ENCODE peak calls at places on chromosomes 16 and 17, in five cellular contexts. T, R, J, S and L are unnamed samples.

GRCh38 chr16:79535130-79535529 is 65.4 kb downstream of the MAF start:
- DNase-seq in T (no peak), R (no peak), J (no peak), S (no peak), L (no peak)

GRCh38 chr17:11278186-11278983 is 37.4 kb downstream of the SHISA6 start:
- DNase-seq in T (no peak), R (no peak), J (no peak), S (no peak), L (no peak)

GRCh38 chr17:35727635-35728034 is 3.8 kb upstream of the RASL10B start:
- DNase-seq in T (no peak), R (no peak), J (no peak), S (no peak), L (no peak)

GRCh38 chr17:29074488-29074887 is 31.5 kb downstream of the PIPOX start:
- DNase-seq in T (no peak), R (peak), J (no peak), S (peak), L (no peak)

GRCh38 chr17:5226940-5227878 is 7.5 kb downstream of the SCIMP start:
- DNase-seq in T (no peak), R (no peak), J (no peak), S (peak), L (no peak)

GRCh38 chr17:43393944-43394482 is 4.8 kb upstream of the ARL4D start:
- DNase-seq in T (peak), R (peak), J (peak), S (peak), L (peak)

GRCh38 chr16:21260870-21261791 is 17.0 kb downstream of the CRYM start:
- DNase-seq in T (no peak), R (no peak), J (peak), S (no peak), L (peak)

GRCh38 chr17:55426851-55427586 is 5.4 kb upstream of the MMD start:
- DNase-seq in T (no peak), R (no peak), J (peak), S (no peak), L (peak)

GRCh38 chr16:11078812-11079459 is 134.6 kb downstream of the CLEC16A start:
- DNase-seq in T (peak), R (no peak), J (peak), S (no peak), L (peak)

GRCh38 chr17:58046230-58047094 is 36.8 kb upstream of the DYNLL2 start:
- DNase-seq in T (no peak), R (peak), J (no peak), S (no peak), L (no peak)

GRCh38 chr17:50276588-50277356 is 2.5 kb downstream of the TMEM92 start:
- DNase-seq in T (no peak), R (no peak), J (no peak), S (no peak), L (no peak)

GRCh38 chr17:44198721-44199552 is 747 bp downstream of the ATXN7L3 start:
- DNase-seq in T (peak), R (peak), J (peak), S (peak), L (peak)

GRCh38 chr17:61809816-61810392 is 53.4 kb downstream of the BRIP1 start:
- DNase-seq in T (no peak), R (no peak), J (peak), S (no peak), L (peak)

GRCh38 chr17:18363021-18363941 is at the start of gene SHMT1:
- DNase-seq in T (peak), R (peak), J (peak), S (peak), L (peak)
- TF ChIP-seq CTCF in T (no peak), R (no peak), J (no peak), S (no peak), L (no peak)

GRCh38 chr16:85529489-85530369 is 83.4 kb upstream of the GSE1 start:
- DNase-seq in T (peak), R (no peak), J (no peak), S (no peak), L (no peak)
- TF ChIP-seq CTCF in T (no peak), R (no peak), J (no peak), S (no peak), L (no peak)

GRCh38 chr17:19317359-19318095 is 45.0 kb downstream of the B9D1 start:
- DNase-seq in T (no peak), R (peak), J (peak), S (no peak), L (peak)
- TF ChIP-seq CTCF in T (no peak), R (peak), J (peak), S (no peak), L (peak)

GRCh38 chr17:77281024-77281903 is 140.5 kb downstream of the SEC14L1 start:
- DNase-seq in T (peak), R (peak), J (peak), S (peak), L (peak)
- TF ChIP-seq CTCF in T (no peak), R (no peak), J (no peak), S (no peak), L (no peak)

DNA sequence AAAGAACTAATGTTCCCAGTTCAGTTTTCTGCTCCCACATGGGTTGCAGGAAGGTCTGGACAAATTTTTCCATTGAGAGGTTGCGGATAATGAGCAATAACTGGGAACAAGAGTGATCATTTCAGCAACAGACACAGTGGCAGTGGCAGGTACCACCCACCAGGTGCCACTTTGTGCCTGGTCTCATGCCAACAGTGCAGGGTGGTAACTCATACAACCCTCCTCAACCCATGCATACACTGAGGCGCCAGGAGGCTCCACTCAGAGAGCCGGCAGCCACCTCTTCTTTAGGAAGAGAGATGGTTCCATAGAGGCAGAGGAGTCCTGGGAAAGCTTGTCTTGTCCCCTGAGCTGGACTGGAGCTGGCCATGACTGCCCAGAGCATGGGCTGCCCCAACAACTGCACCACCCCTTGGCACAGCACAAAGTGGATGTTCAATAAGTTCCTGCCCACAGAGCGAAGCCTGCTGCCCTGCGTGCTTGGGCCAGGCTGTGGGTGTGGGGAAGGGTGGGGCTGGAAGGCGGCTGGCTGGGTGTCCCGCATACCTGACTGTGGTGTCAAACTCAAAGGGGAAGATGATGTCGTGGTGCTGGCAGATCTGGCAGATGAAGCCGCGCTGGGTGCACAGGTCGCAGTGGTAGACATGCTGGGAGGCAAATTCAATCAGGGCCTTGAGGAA is 6.4 kb upstream of the ARHGAP27 start:
- DNase-seq in T (no peak), R (no peak), J (no peak), S (no peak), L (no peak)
- TF ChIP-seq CTCF in T (no peak), R (no peak), J (no peak), S (no peak), L (no peak)

GRCh38 chr16:73172621-73173312 is 124.8 kb upstream of the ZFHX3 start:
- DNase-seq in T (peak), R (peak), J (peak), S (no peak), L (peak)
- TF ChIP-seq CTCF in T (peak), R (peak), J (peak), S (no peak), L (peak)

GRCh38 chr16:77594798-77595625 is 127.3 kb upstream of the NUDT7 start:
- DNase-seq in T (no peak), R (no peak), J (no peak), S (no peak), L (no peak)

GRCh38 chr16:77603656-77604055 is 118.7 kb upstream of the NUDT7 start:
- DNase-seq in T (no peak), R (no peak), J (no peak), S (no peak), L (no peak)

GRCh38 chr16:77600555-77600954 is 121.8 kb upstream of the NUDT7 start:
- DNase-seq in T (no peak), R (no peak), J (no peak), S (no peak), L (no peak)

GRCh38 chr16:77596243-77596642 is 126.1 kb upstream of the NUDT7 start:
- DNase-seq in T (no peak), R (no peak), J (peak), S (no peak), L (peak)

GRCh38 chr16:77599793-77600415 is 122.4 kb upstream of the NUDT7 start:
- DNase-seq in T (peak), R (no peak), J (peak), S (no peak), L (peak)
- TF ChIP-seq CTCF in T (peak), R (peak), J (peak), S (peak), L (peak)